ENCODE peak calls at places on chromosome 2, in ten cellular contexts. V is fibroblast of lung, R is astrocyte, L is neural progenitor cell, Q is A549, M is IMR-90, X is endothelial cell of umbilical vein, Y is PC-3, O is GM23338, H is PC-9. I is an unnamed sample.

GRCh38 chr2:55511508-55512124 is 7.9 kb upstream of the CFAP36 start:
- DNase-seq in X (peak; percentile 71), Y (peak; percentile 73), V (peak; percentile 43), L (peak; percentile 64), R (no peak), O (peak; percentile 82), M (peak; percentile 50), Q (peak; percentile 78), H (no peak), I (peak; percentile 54)

GRCh38 chr2:200221055-200221692 is 85.3 kb upstream of the SPATS2L start:
- DNase-seq in X (no peak), L (no peak), O (no peak), H (no peak), Q (peak; percentile 46), Y (no peak), M (no peak), R (no peak), V (no peak), I (peak; percentile 69)

GRCh38 chr2:88690591-88691338 is 708 bp upstream of the RPIA start:
- DNase-seq in V (no peak), R (peak; percentile 2), M (peak; percentile 2), X (no peak), Q (peak; percentile 55), Y (peak; percentile 55), L (no peak), O (peak; percentile 54), H (peak; percentile 68), I (peak; percentile 64)

GRCh38 chr2:30366199-30366691 is 80.8 kb upstream of the LCLAT1 start:
- DNase-seq in O (no peak), M (peak; percentile 68), H (no peak), Y (no peak), L (no peak), R (peak; percentile 44), Q (no peak), V (peak; percentile 64), X (no peak), I (no peak)

GRCh38 chr2:170771049-170771937 is 1.1 kb downstream of the ERICH2 start:
- DNase-seq in V (peak; percentile 25), R (peak; percentile 11), X (no peak), H (no peak), Q (peak; percentile 35), Y (peak; percentile 33), M (peak; percentile 15), L (peak; percentile 81), O (peak; percentile 65), I (no peak)

GRCh38 chr2:70104231-70105111 is 17.2 kb downstream of the PCBP1 start:
- DNase-seq in Y (no peak), V (peak; percentile 60), Q (no peak), R (peak; percentile 48), H (no peak), X (no peak), L (no peak), M (peak; percentile 79), O (peak; percentile 67), I (peak; percentile 74)

GRCh38 chr2:126824663-126825062 is 74.0 kb upstream of the TEX51 start:
- DNase-seq in H (no peak), R (no peak), V (no peak), X (no peak), Y (no peak), O (no peak), L (no peak), M (no peak), Q (no peak), I (no peak)

GRCh38 chr2:197414515-197414914 is 20.3 kb downstream of the SF3B1 start:
- DNase-seq in Q (no peak), O (no peak), M (no peak), Y (no peak), H (no peak), X (no peak), L (no peak), R (no peak), V (no peak), I (no peak)

GRCh38 chr2:36965751-36966369 is 476 bp downstream of the STRN start:
- DNase-seq in O (peak; percentile 92), L (peak; percentile 88), M (no peak), Y (peak; percentile 14), H (no peak), X (peak; percentile 49), Q (peak; percentile 53), V (no peak), R (no peak), I (peak; percentile 73)

GRCh38 chr2:202848813-202849212 is 22.8 kb downstream of the ICA1L start:
- DNase-seq in Q (no peak), X (no peak), L (no peak), M (no peak), V (no peak), H (no peak), O (no peak), Y (no peak), R (no peak), I (no peak)

GRCh38 chr2:36416370-36417165 is 61.0 kb downstream of the CRIM1 start:
- DNase-seq in X (no peak), L (no peak), R (peak; percentile 39), O (no peak), V (peak; percentile 47), Q (no peak), Y (no peak), M (no peak), H (no peak), I (no peak)

GRCh38 chr2:148979919-148980277 is 58.6 kb upstream of the LYPD6B start:
- DNase-seq in Q (no peak), M (no peak), H (no peak), R (no peak), O (no peak), L (peak; percentile 61), Y (no peak), X (no peak), V (no peak), I (no peak)

GRCh38 chr2:101733257-101733993 is 35.9 kb downstream of the MAP4K4 start:
- DNase-seq in Q (no peak), O (no peak), M (no peak), H (no peak), V (no peak), X (no peak), Y (no peak), L (no peak), R (no peak), I (no peak)
- H3K4me3 ChIP-seq in Q (no peak overlapping the region), O (no peak overlapping the region), M (no peak overlapping the region), H (no peak overlapping the region), V (no peak overlapping the region), X (no peak overlapping the region), Y (no peak overlapping the region), L (no peak overlapping the region), R (no peak overlapping the region), I (no peak overlapping the region)

GRCh38 chr2:223562078-223562477 is 40.1 kb downstream of the SCG2 start:
- DNase-seq in V (no peak), Q (no peak), L (no peak), O (no peak), R (no peak), M (no peak), Y (peak; percentile 21), X (no peak), H (no peak), I (no peak)
- TF ChIP-seq CTCF in V (no peak), Q (no peak), L (no peak), O (no peak), R (no peak), M (no peak), Y (no peak), X (no peak), H (no peak), I (no peak)

GRCh38 chr2:181372656-181373055 is 84.5 kb upstream of the ITGA4 start:
- DNase-seq in V (no peak), Q (no peak), H (no peak), L (no peak), R (no peak), M (no peak), O (no peak), X (no peak), Y (no peak), I (no peak)

GRCh38 chr2:181376442-181376841 is 80.7 kb upstream of the ITGA4 start:
- DNase-seq in O (no peak), V (no peak), X (no peak), Y (no peak), L (no peak), M (no peak), Q (no peak), R (no peak), H (no peak), I (no peak)

GRCh38 chr2:181371782-181372292 is 85.3 kb upstream of the ITGA4 start:
- DNase-seq in R (peak; percentile 84), M (peak; percentile 57), Q (no peak), O (no peak), X (peak; percentile 53), V (peak; percentile 83), H (no peak), L (no peak), Y (no peak), I (no peak)

GRCh38 chr2:181376999-181377398 is 80.2 kb upstream of the ITGA4 start:
- DNase-seq in L (no peak), H (no peak), X (no peak), V (peak; percentile 30), Y (no peak), O (no peak), M (no peak), Q (no peak), R (no peak), I (no peak)

DNA sequence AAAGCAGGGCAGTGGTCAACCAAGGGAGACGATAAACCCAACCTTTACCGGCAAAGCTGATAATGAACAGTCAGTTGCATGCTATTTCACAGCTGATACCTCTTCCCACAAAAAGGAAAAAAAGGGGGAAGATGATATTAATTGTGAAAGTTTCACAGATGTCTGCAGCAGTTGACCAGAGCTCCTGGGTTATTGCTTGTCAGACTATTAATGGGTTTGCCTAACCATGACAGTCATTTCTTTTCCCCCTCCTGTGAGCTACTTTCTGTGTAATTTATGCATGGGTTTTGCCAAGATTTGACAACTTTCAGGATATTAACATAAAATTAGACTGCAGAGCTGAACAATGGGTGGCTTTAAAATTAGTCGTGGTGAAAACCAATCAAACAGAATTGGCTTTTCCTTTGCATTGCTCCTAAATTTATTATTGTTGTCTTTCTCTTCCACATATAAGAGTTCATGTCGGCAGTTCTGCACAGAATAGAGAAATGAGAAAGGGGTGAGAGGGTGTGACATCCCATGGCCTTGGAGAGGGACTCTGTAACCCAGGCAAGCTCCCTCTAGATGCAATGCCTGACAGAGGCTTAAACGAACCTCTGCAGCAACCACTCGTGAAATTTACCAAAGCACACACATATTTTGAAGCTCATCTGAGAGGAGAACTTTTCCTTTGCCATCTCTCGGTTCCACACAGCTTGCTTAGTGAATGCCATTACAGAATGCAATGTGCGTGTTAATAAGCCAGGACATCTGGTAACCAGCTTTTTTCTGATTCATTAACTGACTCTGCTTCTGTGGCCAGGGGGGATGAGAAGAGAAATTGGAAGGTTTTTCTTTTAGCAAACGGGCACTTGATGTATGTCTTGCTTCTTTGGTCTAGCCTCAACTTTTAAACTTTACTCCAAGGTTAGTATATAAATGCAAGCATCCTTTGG is 82.2 kb upstream of the ITGA4 start:
- DNase-seq in R (peak; percentile 64), Q (no peak), H (no peak), O (no peak), L (no peak), Y (no peak), X (no peak), M (no peak), V (peak; percentile 68), I (no peak)
- H3K4me2 ChIP-seq in R (no peak overlapping the region), Q (no peak overlapping the region), H (no peak overlapping the region), O (no peak overlapping the region), L (no peak overlapping the region), Y (no peak overlapping the region), X (no peak overlapping the region), M (no peak overlapping the region), V (no peak overlapping the region), I (no peak overlapping the region)

DNA sequence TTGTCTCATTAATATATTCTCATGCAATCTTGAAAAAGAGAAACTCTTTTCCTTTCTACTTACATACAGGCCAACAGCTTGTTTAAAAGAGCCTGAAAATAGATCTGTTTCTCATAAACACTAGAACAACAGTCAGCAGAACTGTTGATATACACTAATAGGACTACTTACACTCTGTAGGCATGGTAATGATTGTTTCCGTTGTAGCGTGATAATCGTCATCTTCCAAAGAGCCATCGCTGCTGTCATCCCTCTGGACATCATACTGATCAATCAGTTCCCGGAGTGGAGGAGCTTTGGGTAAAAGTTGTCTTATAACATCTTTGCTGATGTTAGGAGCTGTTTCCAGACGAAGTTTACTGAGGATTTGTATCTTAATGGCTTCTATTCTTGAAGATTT is 476 bp downstream of the MSTN start:
- DNase-seq in L (no peak), Q (no peak), M (no peak), V (no peak), O (no peak), H (no peak), Y (no peak), R (no peak), X (no peak), I (no peak)
- H3K4me3 ChIP-seq in L (no peak overlapping the region), Q (no peak overlapping the region), M (no peak overlapping the region), V (peak overlapping the region; percentile 24), O (no peak overlapping the region), H (no peak overlapping the region), Y (no peak overlapping the region), R (no peak overlapping the region), X (no peak overlapping the region), I (no peak overlapping the region)

I was measured in hepatocyte.